ENCODE peak calls at places on chromosomes 7 and 10, in eight cellular contexts. M is A549, U is K562, E is adrenal gland, H is testis, D is heart left ventricle, P is endodermal cell, K is AG09309. A is an unnamed sample.

GRCh38 chr7:99324559-99324958 is 1.1 kb upstream of the ARPC1A start:
- DNase-seq in U (no peak), P (no peak), M (no peak), K (no peak), D (no peak), H (no peak), E (no peak), A (no peak)

GRCh38 chr7:29921404-29922010 is 68.1 kb downstream of the SCRN1 start:
- DNase-seq in U (peak), P (peak), K (peak), E (peak), D (no peak), H (peak), M (peak), A (peak)

GRCh38 chr10:93199221-93199681 is 125.6 kb downstream of the CYP26A1 start:
- DNase-seq in D (peak), P (peak), E (peak), M (peak), K (no peak), H (peak), U (peak), A (no peak)

GRCh38 chr7:135980665-135981180 is 3.6 kb upstream of the MTPN start:
- DNase-seq in K (peak), P (no peak), E (peak), H (peak), M (no peak), U (peak), D (no peak), A (peak)

GRCh38 chr7:123485187-123485586 is 49.2 kb downstream of the IQUB start:
- DNase-seq in H (no peak), P (no peak), M (no peak), K (no peak), D (no peak), E (no peak), U (no peak), A (no peak)

GRCh38 chr7:100372256-100372655 is 1.0 kb upstream of the PILRA start:
- DNase-seq in P (peak), D (peak), K (peak), M (no peak), H (no peak), U (no peak), E (no peak), A (no peak)

GRCh38 chr7:149422065-149422913 is 38.6 kb downstream of the ZNF777 start:
- DNase-seq in D (peak), E (peak), K (no peak), P (peak), H (peak), U (peak), M (peak), A (peak)

GRCh38 chr10:132353456-132354355 is 21.7 kb downstream of the LRRC27 start:
- DNase-seq in K (no peak), M (no peak), E (peak), P (no peak), H (no peak), U (no peak), D (no peak), A (no peak)

GRCh38 chr10:69769395-69769989 is 32.2 kb upstream of the COL13A1 start:
- DNase-seq in U (no peak), E (peak), M (peak), D (no peak), P (peak), K (peak), H (peak), A (peak)

GRCh38 chr10:84123362-84123761 is 15.9 kb upstream of the GHITM start:
- DNase-seq in P (no peak), D (no peak), U (no peak), E (no peak), H (no peak), K (no peak), M (no peak), A (no peak)

GRCh38 chr10:92757066-92757716 is 67.4 kb downstream of the HHEX start:
- DNase-seq in D (peak), M (peak), U (peak), K (peak), H (peak), E (peak), P (peak), A (peak)

GRCh38 chr10:25766687-25767221 is 167.3 kb upstream of the MYO3A start:
- DNase-seq in E (no peak), H (no peak), K (no peak), P (peak), U (peak), D (no peak), M (no peak), A (no peak)

GRCh38 chr10:132111121-132111731 is 45.5 kb downstream of the JAKMIP3 start:
- DNase-seq in U (no peak), E (peak), P (peak), D (peak), H (no peak), M (no peak), K (no peak), A (no peak)

GRCh38 chr10:79348640-79348988 is 1.3 kb downstream of the PPIF start:
- DNase-seq in M (no peak), H (no peak), P (no peak), D (no peak), E (peak), K (no peak), U (peak), A (no peak)

GRCh38 chr7:140121321-140121720 is 55.5 kb downstream of the KDM7A start:
- DNase-seq in H (no peak), M (no peak), D (no peak), E (no peak), P (no peak), K (no peak), U (no peak), A (no peak)

GRCh38 chr7:41824284-41824683 is 121.4 kb upstream of the INHBA start:
- DNase-seq in U (no peak), P (no peak), D (no peak), E (no peak), H (no peak), K (no peak), M (no peak), A (no peak)

GRCh38 chr7:364536-364935 is 74.6 kb downstream of the FOXL3 start:
- DNase-seq in D (no peak), U (no peak), E (no peak), M (no peak), H (no peak), K (no peak), P (no peak), A (no peak)

GRCh38 chr7:120993011-120993574 is 4.6 kb downstream of the CPED1 start:
- DNase-seq in E (no peak), P (no peak), U (no peak), M (no peak), H (no peak), K (no peak), D (no peak), A (no peak)

GRCh38 chr7:120990468-120991118 is 2.1 kb downstream of the CPED1 start:
- DNase-seq in D (no peak), P (no peak), U (peak), K (no peak), E (no peak), M (no peak), H (no peak), A (no peak)

GRCh38 chr7:120992272-120993010 is 3.9 kb downstream of the CPED1 start:
- DNase-seq in M (no peak), D (no peak), E (no peak), K (no peak), U (no peak), H (no peak), P (no peak), A (no peak)

GRCh38 chr7:120991133-120991532 is 2.6 kb downstream of the CPED1 start:
- DNase-seq in H (no peak), M (no peak), D (no peak), U (no peak), P (no peak), K (no peak), E (no peak), A (no peak)

DNA sequence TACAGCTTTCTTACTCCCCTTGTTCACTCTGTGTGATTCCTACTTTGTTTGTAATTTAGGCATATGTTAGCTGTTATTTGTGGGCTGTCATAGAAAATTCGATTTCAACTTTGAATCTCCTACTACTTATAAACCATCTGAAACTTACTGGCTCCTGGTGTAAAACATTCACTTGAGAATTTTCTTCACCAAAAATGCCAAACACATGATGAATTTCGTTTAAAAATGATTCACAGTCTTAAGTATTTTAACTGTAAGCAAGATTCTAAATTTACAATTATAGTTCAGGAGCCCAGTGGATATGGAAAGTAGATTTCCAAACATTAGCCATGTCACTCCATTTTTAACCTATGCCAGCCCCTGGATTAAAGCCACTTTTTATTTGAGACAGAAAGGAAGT is 3.1 kb downstream of the CPED1 start:
- DNase-seq in U (no peak), K (no peak), M (no peak), D (no peak), P (no peak), H (no peak), E (no peak), A (no peak)
- H3K4me3 ChIP-seq in U (peak), K (peak), M (no peak), D (peak), P (no peak), H (no peak), E (no peak), A (peak)

DNA sequence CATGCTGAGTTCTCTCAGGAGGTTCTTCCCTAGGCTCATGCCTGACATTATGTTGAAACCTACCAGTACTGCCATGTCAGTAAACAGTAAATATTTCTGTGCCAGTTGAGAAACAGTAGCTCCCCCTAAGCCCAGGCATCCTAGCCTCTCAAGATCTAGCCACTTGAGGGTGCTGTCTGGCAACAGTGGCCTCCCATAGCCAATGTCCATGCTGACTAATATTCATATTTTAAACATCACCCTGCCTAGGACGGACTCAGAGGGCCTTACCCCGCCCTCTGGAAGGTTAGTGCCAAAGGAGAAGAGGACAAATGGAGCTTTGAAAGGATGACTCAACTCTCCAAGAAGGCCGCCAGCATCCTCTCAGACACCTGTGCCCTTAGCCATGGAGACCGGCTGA is 7.7 kb downstream of the ACSM6 start:
- DNase-seq in K (no peak), U (peak), P (peak), E (no peak), M (peak), H (no peak), D (no peak), A (no peak)
- TF ChIP-seq CTCF in K (peak), U (peak), P (peak), E (no peak), M (peak), H (no peak), D (no peak), A (peak)

DNA sequence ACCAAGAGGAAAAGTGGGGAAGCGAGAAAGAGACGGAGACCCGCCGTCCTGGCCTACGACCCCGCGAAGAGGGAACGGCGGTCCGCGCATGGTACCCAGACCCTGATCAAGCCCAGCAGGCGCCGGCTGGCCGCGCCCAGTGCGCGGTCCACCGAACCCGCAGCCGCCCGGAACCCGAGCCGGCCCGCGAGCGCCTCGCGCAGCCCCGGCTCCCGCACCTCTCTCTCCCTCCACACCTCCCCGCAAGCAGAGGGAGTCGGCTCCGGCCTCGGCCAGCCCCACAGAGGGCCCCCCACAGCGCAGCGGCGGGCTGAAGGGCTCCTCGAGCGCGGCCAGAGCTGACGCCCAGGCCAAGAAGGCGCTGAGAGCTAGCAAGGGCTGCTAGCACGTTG is 164.7 kb downstream of the AGMO start:
- DNase-seq in M (no peak), H (no peak), E (no peak), U (no peak), D (no peak), K (no peak), P (no peak), A (no peak)
- H3K4me3 ChIP-seq in M (no peak), H (peak), E (no peak), U (no peak), D (no peak), K (no peak), P (no peak), A (no peak)

GRCh38 chr7:27170494-27170811 is 3.7 kb downstream of the HOXA10 start:
- DNase-seq in D (no peak), K (no peak), H (no peak), P (no peak), M (no peak), U (no peak), E (no peak), A (no peak)
- TF ChIP-seq CTCF in D (no peak), K (no peak), H (no peak), P (no peak), M (no peak), U (no peak), E (no peak), A (no peak)

GRCh38 chr7:44983742-44984477 is 5.1 kb upstream of the MYO1G start:
- DNase-seq in P (no peak), U (no peak), D (no peak), M (no peak), H (no peak), E (no peak), K (no peak), A (no peak)
- H3K4me3 ChIP-seq in P (peak), U (peak), D (no peak), M (peak), H (no peak), E (no peak), K (no peak), A (peak)